ENCODE peak calls at places on chromosome 13, in ten cellular contexts. One of them, this sample, is unnamed.

GRCh38 chr13:93729383-93729782 is 502.8 kb downstream of the GPC6 start:
- DNase-seq in stimulated activated CD8-positive, alpha-beta memory T cell treated with anti-CD3 and anti-CD28 coated beads, Interleukin-2, amount 100 ng/mL, for 48 hours: no peak
- DNase-seq in stimulated activated CD4-positive, alpha-beta T cell treated with anti-CD3 and anti-CD28 coated beads, Interleukin-2, amount 100 ng/mL, for 48 hours: no peak
- DNase-seq in fibroblast of lung: no peak
- DNase-seq in naive thymus-derived CD8-positive, alpha-beta T cell: no peak
- DNase-seq in ACHN: no peak
- DNase-seq in HAP-1: no peak
- DNase-seq in stromal cell of bone marrow: no peak
- DNase-seq in EL: no peak
- DNase-seq in uterus: no peak
- DNase-seq in this sample: no peak

GRCh38 chr13:97275775-97276501 is 53.8 kb downstream of the MBNL2 start:
- DNase-seq in stimulated activated CD8-positive, alpha-beta memory T cell treated with anti-CD3 and anti-CD28 coated beads, Interleukin-2, amount 100 ng/mL, for 48 hours: no peak
- DNase-seq in stimulated activated CD4-positive, alpha-beta T cell treated with anti-CD3 and anti-CD28 coated beads, Interleukin-2, amount 100 ng/mL, for 48 hours: no peak
- DNase-seq in fibroblast of lung: no peak
- DNase-seq in naive thymus-derived CD8-positive, alpha-beta T cell: no peak
- DNase-seq in ACHN: no peak
- DNase-seq in HAP-1: no peak
- DNase-seq in stromal cell of bone marrow: no peak
- DNase-seq in EL: no peak
- DNase-seq in uterus: no peak
- DNase-seq in this sample: no peak

GRCh38 chr13:42991892-42992584 is at the start of gene EPSTI1:
- DNase-seq in stimulated activated CD8-positive, alpha-beta memory T cell treated with anti-CD3 and anti-CD28 coated beads, Interleukin-2, amount 100 ng/mL, for 48 hours: peak; percentile 46
- DNase-seq in stimulated activated CD4-positive, alpha-beta T cell treated with anti-CD3 and anti-CD28 coated beads, Interleukin-2, amount 100 ng/mL, for 48 hours: peak; percentile 58
- DNase-seq in fibroblast of lung: peak; percentile 76
- DNase-seq in naive thymus-derived CD8-positive, alpha-beta T cell: peak; percentile 61
- DNase-seq in ACHN: peak; percentile 55
- DNase-seq in HAP-1: no peak
- DNase-seq in stromal cell of bone marrow: peak; percentile 55
- DNase-seq in EL: peak; percentile 90
- DNase-seq in uterus: peak; percentile 68
- DNase-seq in this sample: no peak

GRCh38 chr13:55815458-55816033 is 1325.2 kb upstream of the PRR20A start:
- DNase-seq in stimulated activated CD8-positive, alpha-beta memory T cell treated with anti-CD3 and anti-CD28 coated beads, Interleukin-2, amount 100 ng/mL, for 48 hours: no peak
- DNase-seq in stimulated activated CD4-positive, alpha-beta T cell treated with anti-CD3 and anti-CD28 coated beads, Interleukin-2, amount 100 ng/mL, for 48 hours: no peak
- DNase-seq in fibroblast of lung: no peak
- DNase-seq in naive thymus-derived CD8-positive, alpha-beta T cell: no peak
- DNase-seq in ACHN: no peak
- DNase-seq in HAP-1: no peak
- DNase-seq in stromal cell of bone marrow: no peak
- DNase-seq in EL: no peak
- DNase-seq in uterus: no peak
- DNase-seq in this sample: no peak

GRCh38 chr13:51818771-51819511 is 15.0 kb upstream of the DHRS12 start:
- DNase-seq in stimulated activated CD8-positive, alpha-beta memory T cell treated with anti-CD3 and anti-CD28 coated beads, Interleukin-2, amount 100 ng/mL, for 48 hours: peak; percentile 30
- DNase-seq in stimulated activated CD4-positive, alpha-beta T cell treated with anti-CD3 and anti-CD28 coated beads, Interleukin-2, amount 100 ng/mL, for 48 hours: no peak
- DNase-seq in fibroblast of lung: peak; percentile 49
- DNase-seq in naive thymus-derived CD8-positive, alpha-beta T cell: peak; percentile 54
- DNase-seq in ACHN: no peak
- DNase-seq in HAP-1: no peak
- DNase-seq in stromal cell of bone marrow: no peak
- DNase-seq in EL: peak; percentile 23
- DNase-seq in uterus: no peak
- DNase-seq in this sample: no peak

GRCh38 chr13:60267498-60268202 is 103.9 kb upstream of the DIAPH3 start:
- DNase-seq in stimulated activated CD8-positive, alpha-beta memory T cell treated with anti-CD3 and anti-CD28 coated beads, Interleukin-2, amount 100 ng/mL, for 48 hours: no peak
- DNase-seq in stimulated activated CD4-positive, alpha-beta T cell treated with anti-CD3 and anti-CD28 coated beads, Interleukin-2, amount 100 ng/mL, for 48 hours: no peak
- DNase-seq in fibroblast of lung: no peak
- DNase-seq in naive thymus-derived CD8-positive, alpha-beta T cell: peak; percentile 16
- DNase-seq in ACHN: peak; percentile 52
- DNase-seq in HAP-1: no peak
- DNase-seq in stromal cell of bone marrow: no peak
- DNase-seq in EL: peak; percentile 2
- DNase-seq in uterus: no peak
- DNase-seq in this sample: no peak

GRCh38 chr13:36918246-36919060 is 1.6 kb downstream of the SMAD9 start:
- DNase-seq in stimulated activated CD8-positive, alpha-beta memory T cell treated with anti-CD3 and anti-CD28 coated beads, Interleukin-2, amount 100 ng/mL, for 48 hours: no peak
- DNase-seq in stimulated activated CD4-positive, alpha-beta T cell treated with anti-CD3 and anti-CD28 coated beads, Interleukin-2, amount 100 ng/mL, for 48 hours: no peak
- DNase-seq in fibroblast of lung: peak; percentile 23
- DNase-seq in naive thymus-derived CD8-positive, alpha-beta T cell: no peak
- DNase-seq in ACHN: peak; percentile 28
- DNase-seq in HAP-1: peak; percentile 14
- DNase-seq in stromal cell of bone marrow: peak; percentile 7
- DNase-seq in EL: peak; percentile 39
- DNase-seq in uterus: no peak
- DNase-seq in this sample: no peak

GRCh38 chr13:99606322-99607089 is 105.2 kb downstream of the TM9SF2 start:
- DNase-seq in stimulated activated CD8-positive, alpha-beta memory T cell treated with anti-CD3 and anti-CD28 coated beads, Interleukin-2, amount 100 ng/mL, for 48 hours: peak; percentile 86
- DNase-seq in stimulated activated CD4-positive, alpha-beta T cell treated with anti-CD3 and anti-CD28 coated beads, Interleukin-2, amount 100 ng/mL, for 48 hours: peak; percentile 94
- DNase-seq in fibroblast of lung: peak; percentile 80
- DNase-seq in naive thymus-derived CD8-positive, alpha-beta T cell: peak; percentile 88
- DNase-seq in ACHN: peak; percentile 74
- DNase-seq in HAP-1: peak; percentile 76
- DNase-seq in stromal cell of bone marrow: peak; percentile 45
- DNase-seq in EL: peak; percentile 79
- DNase-seq in uterus: peak; percentile 88
- DNase-seq in this sample: peak; percentile 97

GRCh38 chr13:25980255-25980654 is 71.6 kb downstream of the SHISA2 start:
- DNase-seq in stimulated activated CD8-positive, alpha-beta memory T cell treated with anti-CD3 and anti-CD28 coated beads, Interleukin-2, amount 100 ng/mL, for 48 hours: no peak
- DNase-seq in stimulated activated CD4-positive, alpha-beta T cell treated with anti-CD3 and anti-CD28 coated beads, Interleukin-2, amount 100 ng/mL, for 48 hours: no peak
- DNase-seq in fibroblast of lung: peak; percentile 13
- DNase-seq in naive thymus-derived CD8-positive, alpha-beta T cell: no peak
- DNase-seq in ACHN: peak; percentile 55
- DNase-seq in HAP-1: peak; percentile 66
- DNase-seq in stromal cell of bone marrow: no peak
- DNase-seq in EL: peak; percentile 28
- DNase-seq in uterus: no peak
- DNase-seq in this sample: no peak

GRCh38 chr13:29861694-29862110 is 11.3 kb upstream of the UBL3 start:
- DNase-seq in stimulated activated CD8-positive, alpha-beta memory T cell treated with anti-CD3 and anti-CD28 coated beads, Interleukin-2, amount 100 ng/mL, for 48 hours: no peak
- DNase-seq in stimulated activated CD4-positive, alpha-beta T cell treated with anti-CD3 and anti-CD28 coated beads, Interleukin-2, amount 100 ng/mL, for 48 hours: no peak
- DNase-seq in fibroblast of lung: peak; percentile 50
- DNase-seq in naive thymus-derived CD8-positive, alpha-beta T cell: no peak
- DNase-seq in ACHN: no peak
- DNase-seq in HAP-1: no peak
- DNase-seq in stromal cell of bone marrow: peak; percentile 39
- DNase-seq in EL: peak; percentile 100
- DNase-seq in uterus: no peak
- DNase-seq in this sample: no peak

This sample was measured in mesenteric fat pad.